ENCODE peak calls at places on chromosomes 5 and 9, in eight cellular contexts. M is effector memory CD4-positive, alpha-beta T cell; K is HCT116; X is neuronal stem cell; C is mesendoderm; V is fibroblast of lung; P is cardiac muscle cell; N is GM23248. G is an unnamed sample.

GRCh38 chr5:42993516-42994284 is 46.4 kb downstream of the ANXA2R start:
- DNase-seq in M (peak; percentile 62), N (peak; percentile 48), V (peak; percentile 93), P (no peak), K (no peak), C (no peak), X (no peak), G (no peak)

GRCh38 chr9:761793-762190 is 79.7 kb upstream of the DMRT1 start:
- DNase-seq in P (no peak), N (no peak), K (no peak), X (no peak), V (no peak), M (no peak), C (no peak), G (no peak)

GRCh38 chr5:118468085-118468484 is 520.3 kb downstream of the DTWD2 start:
- DNase-seq in K (no peak), M (no peak), P (no peak), X (no peak), V (no peak), C (no peak), N (no peak), G (no peak)

GRCh38 chr5:109866051-109866450 is 176.3 kb downstream of the MAN2A1 start:
- DNase-seq in K (no peak), P (no peak), M (no peak), C (no peak), X (no peak), N (peak; percentile 82), V (no peak), G (peak; percentile 40)

GRCh38 chr5:18546570-18546969 is 912.3 kb downstream of the TAF11L14 start:
- DNase-seq in K (no peak), P (no peak), X (no peak), M (no peak), V (no peak), C (no peak), N (no peak), G (no peak)

GRCh38 chr9:132187006-132187760 is 25.3 kb downstream of the NTNG2 start:
- DNase-seq in N (no peak), P (no peak), K (no peak), C (peak; percentile 47), X (no peak), M (no peak), V (no peak), G (no peak)

GRCh38 chr5:23655674-23656073 is 148.3 kb downstream of the PRDM9 start:
- DNase-seq in N (no peak), K (no peak), X (no peak), M (no peak), P (no peak), C (no peak), V (no peak), G (no peak)

GRCh38 chr5:22852807-22853670 is at the start of gene CDH12:
- DNase-seq in X (peak; percentile 50), V (peak; percentile 32), P (peak; percentile 55), C (peak; percentile 73), N (peak; percentile 0), K (no peak), M (no peak), G (no peak)

GRCh38 chr5:140608730-140609520 is 24.1 kb downstream of the CD14 start:
- DNase-seq in P (no peak), N (peak; percentile 71), K (no peak), M (no peak), X (no peak), C (no peak), V (no peak), G (peak; percentile 24)

GRCh38 chr5:673837-674629 is 19.1 kb downstream of the TPPP start:
- DNase-seq in P (no peak), M (no peak), C (no peak), K (no peak), N (peak; percentile 30), V (no peak), X (no peak), G (no peak)

GRCh38 chr5:42908086-42908485 is 96.4 kb upstream of the SELENOP start:
- DNase-seq in V (no peak), M (no peak), C (no peak), N (no peak), P (no peak), K (no peak), X (no peak), G (no peak)

DNA sequence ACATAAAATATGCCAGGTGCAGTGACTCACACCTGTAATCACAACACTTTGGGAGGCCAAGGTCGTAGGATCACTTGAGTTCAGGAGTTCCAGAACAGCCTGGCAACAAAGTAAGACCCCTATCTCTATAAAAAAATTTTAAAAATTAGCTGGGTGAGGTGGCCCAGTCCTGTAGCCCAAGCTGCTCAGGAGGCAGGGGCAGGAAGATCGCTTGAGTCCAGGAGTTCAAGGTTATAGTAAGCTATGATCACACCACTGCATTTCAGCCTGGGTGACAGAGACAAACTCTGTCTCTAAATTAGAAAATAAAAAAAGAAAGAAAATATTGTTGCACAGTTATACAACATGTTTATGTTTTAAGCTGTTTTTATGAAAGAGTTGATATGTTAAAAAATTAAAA is 6.8 kb downstream of the CENPK start:
- DNase-seq in X (no peak), M (no peak), P (no peak), N (no peak), K (no peak), V (no peak), C (no peak), G (no peak)
- H3K36me3 ChIP-seq in X (peaks cover 96% of the 10 kb centered on the region), M (peaks cover 5% of the 10 kb centered on the region), P (no peaks in the 10 kb centered on the region), N (no peaks in the 10 kb centered on the region), K (peaks cover 17% of the 10 kb centered on the region), V (no peaks in the 10 kb centered on the region), C (peaks cover 1% of the 10 kb centered on the region), G (peaks cover 63% of the 10 kb centered on the region)

GRCh38 chr9:136499071-136499934 is 16.5 kb upstream of the SEC16A start:
- DNase-seq in C (no peak), K (no peak), M (no peak), P (no peak), V (no peak), N (no peak), X (no peak), G (no peak)

GRCh38 chr9:136502196-136502595 is 19.4 kb upstream of the SEC16A start:
- DNase-seq in K (no peak), C (no peak), V (no peak), N (no peak), P (no peak), X (no peak), M (no peak), G (no peak)

GRCh38 chr9:136501686-136502085 is 18.8 kb upstream of the SEC16A start:
- DNase-seq in C (no peak), K (no peak), N (no peak), M (no peak), V (no peak), X (no peak), P (no peak), G (no peak)

GRCh38 chr9:136497916-136498695 is 15.3 kb upstream of the SEC16A start:
- DNase-seq in M (no peak), N (no peak), K (no peak), V (no peak), C (no peak), X (no peak), P (no peak), G (no peak)

DNA sequence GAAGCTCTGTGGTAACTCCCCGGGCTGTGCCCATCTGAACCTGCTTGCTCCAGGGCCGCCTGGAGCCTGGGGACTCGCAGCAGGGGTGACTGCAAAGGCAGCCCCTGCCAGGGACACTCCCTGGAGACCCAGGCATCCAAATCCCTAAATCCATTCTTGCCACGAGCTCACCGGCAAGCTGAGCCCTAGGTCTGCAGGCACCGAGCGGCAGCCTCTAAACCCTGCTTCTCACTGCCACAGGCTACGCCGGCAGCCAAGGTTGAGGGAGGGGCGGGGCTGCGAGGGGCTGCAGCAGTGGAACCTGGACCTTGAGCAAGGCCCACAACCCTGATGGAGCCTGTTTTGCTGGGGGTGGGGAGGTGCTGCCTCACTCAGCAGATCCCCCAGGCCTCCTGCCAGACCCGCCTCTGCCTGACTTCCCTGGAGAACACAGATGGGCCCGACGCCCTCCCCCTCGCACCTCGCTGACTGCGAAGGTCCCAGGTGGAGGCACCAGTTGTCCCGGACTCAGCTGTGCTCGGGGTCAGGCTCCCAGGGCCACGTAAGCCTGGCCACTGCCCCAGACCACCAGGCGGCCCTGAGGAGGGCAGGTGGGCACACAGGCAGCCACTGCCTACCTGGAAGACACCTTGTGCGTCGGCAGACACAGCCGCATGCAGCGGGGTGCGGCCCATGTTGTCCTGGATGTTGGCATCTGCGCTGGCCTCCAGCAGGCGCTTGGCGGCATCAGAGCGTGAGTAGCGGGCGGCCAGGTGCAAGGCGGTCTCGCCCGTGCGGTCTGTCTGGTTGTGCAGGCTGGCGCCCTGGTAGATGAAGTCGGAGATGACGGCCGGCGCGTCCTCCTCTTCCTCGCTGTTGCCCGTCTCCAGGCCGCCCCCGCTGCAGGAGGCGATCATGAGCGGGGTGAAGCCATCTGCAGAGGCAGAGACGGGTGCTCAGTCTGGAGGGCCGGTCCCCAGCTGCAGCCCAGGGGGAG is 17.4 kb upstream of the SEC16A start:
- DNase-seq in N (no peak), C (no peak), P (no peak), X (no peak), K (no peak), V (no peak), M (no peak), G (no peak)
- H3K36me3 ChIP-seq in N (no peaks in the 10 kb centered on the region), C (peaks cover 11% of the 10 kb centered on the region), P (peaks cover 10% of the 10 kb centered on the region), X (peaks cover 97% of the 10 kb centered on the region), K (peaks cover 14% of the 10 kb centered on the region), V (peaks cover 38% of the 10 kb centered on the region), M (peaks cover 96% of the 10 kb centered on the region), G (peaks cover 36% of the 10 kb centered on the region)

GRCh38 chr9:117414906-117415583 is at the start of gene ASTN2:
- DNase-seq in N (no peak), C (peak; percentile 40), P (peak; percentile 33), X (peak; percentile 37), V (no peak), K (no peak), M (no peak), G (peak; percentile 79)

GRCh38 chr9:117414220-117414905 is 494 bp downstream of the ASTN2 start:
- DNase-seq in X (no peak), P (peak; percentile 64), M (no peak), K (no peak), V (no peak), N (peak; percentile 50), C (peak; percentile 41), G (peak; percentile 70)

GRCh38 chr9:117416856-117417255 is 2.0 kb upstream of the ASTN2 start:
- DNase-seq in V (no peak), X (no peak), C (no peak), M (no peak), P (no peak), K (no peak), N (no peak), G (no peak)

GRCh38 chr9:117415584-117415937 is 704 bp upstream of the ASTN2 start:
- DNase-seq in N (no peak), X (no peak), K (no peak), V (no peak), P (peak; percentile 22), M (no peak), C (peak; percentile 84), G (peak; percentile 66)

GRCh38 chr9:117418111-117418510 is 3.3 kb upstream of the ASTN2 start:
- DNase-seq in C (no peak), N (no peak), X (no peak), P (no peak), K (no peak), M (no peak), V (no peak), G (peak; percentile 56)
- H3K36me3 ChIP-seq in C (no peaks in the 10 kb centered on the region), N (no peaks in the 10 kb centered on the region), X (no peaks in the 10 kb centered on the region), P (no peaks in the 10 kb centered on the region), K (no peaks in the 10 kb centered on the region), M (no peaks in the 10 kb centered on the region), V (no peaks in the 10 kb centered on the region), G (no peaks in the 10 kb centered on the region)

DNA sequence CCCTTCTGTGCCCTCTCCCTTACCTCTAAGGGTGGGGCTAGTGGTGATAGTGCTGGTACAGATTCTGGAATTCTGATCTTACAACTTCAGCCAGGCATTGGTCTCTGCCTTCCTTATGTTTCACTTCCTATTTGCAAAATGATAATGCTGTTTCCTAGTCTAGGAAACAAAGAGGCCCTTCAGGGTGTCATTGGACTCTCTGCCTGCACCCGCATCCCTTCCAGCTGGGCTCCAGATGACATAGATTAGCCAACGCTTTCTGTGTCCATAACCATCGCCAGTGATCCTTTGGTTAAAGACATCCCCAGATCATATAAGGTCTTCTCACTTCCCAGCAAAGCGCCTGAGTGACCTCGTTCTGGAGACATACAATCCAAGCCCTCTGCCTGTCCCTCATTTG is 180.7 kb downstream of the ERCC6L2 start:
- DNase-seq in C (no peak), N (no peak), P (no peak), X (no peak), V (peak; percentile 52), M (no peak), K (no peak), G (no peak)
- H3K36me3 ChIP-seq in C (no peaks in the 10 kb centered on the region), N (no peaks in the 10 kb centered on the region), P (no peaks in the 10 kb centered on the region), X (no peaks in the 10 kb centered on the region), V (no peaks in the 10 kb centered on the region), M (no peaks in the 10 kb centered on the region), K (no peaks in the 10 kb centered on the region), G (no peaks in the 10 kb centered on the region)